ENCODE peak calls at places on chromosomes 7 and 10, in four cellular contexts. One of them, this sample, is unnamed.

GRCh38 chr7:129969881-129970446 is 17.2 kb upstream of the UBE2H start:
- DNase-seq in HepG2: no peak
- DNase-seq in A549: peak
- DNase-seq in H1: peak
- DNase-seq in this sample: peak

GRCh38 chr7:158374586-158374985 is 213.0 kb downstream of the PTPRN2 start:
- DNase-seq in HepG2: no peak
- DNase-seq in A549: no peak
- DNase-seq in H1: no peak
- DNase-seq in this sample: no peak

GRCh38 chr10:124450010-124450782 is at the start of gene NKX1-2:
- DNase-seq in HepG2: no peak
- DNase-seq in A549: no peak
- DNase-seq in H1: no peak
- DNase-seq in this sample: no peak

GRCh38 chr10:113550365-113550764 is 2.5 kb upstream of the HABP2 start:
- DNase-seq in HepG2: no peak
- DNase-seq in A549: no peak
- DNase-seq in H1: no peak
- DNase-seq in this sample: peak

GRCh38 chr7:149014309-149014708 is 14.0 kb downstream of the PDIA4 start:
- DNase-seq in HepG2: no peak
- DNase-seq in A549: no peak
- DNase-seq in H1: no peak
- DNase-seq in this sample: no peak

GRCh38 chr7:28729276-28729675 is 228.9 kb downstream of the TRIL start:
- DNase-seq in HepG2: no peak
- DNase-seq in A549: peak
- DNase-seq in H1: no peak
- DNase-seq in this sample: no peak

GRCh38 chr7:99129001-99129400 is 14.9 kb downstream of the SMURF1 start:
- DNase-seq in HepG2: no peak
- DNase-seq in A549: no peak
- DNase-seq in H1: no peak
- DNase-seq in this sample: no peak

GRCh38 chr7:3300221-3300650 is 816 bp upstream of the SDK1 start:
- DNase-seq in HepG2: peak
- DNase-seq in A549: peak
- DNase-seq in H1: no peak
- DNase-seq in this sample: no peak

GRCh38 chr10:93447970-93448369 is 34.2 kb downstream of the MYOF start:
- DNase-seq in HepG2: no peak
- DNase-seq in A549: no peak
- DNase-seq in H1: no peak
- DNase-seq in this sample: no peak

DNA sequence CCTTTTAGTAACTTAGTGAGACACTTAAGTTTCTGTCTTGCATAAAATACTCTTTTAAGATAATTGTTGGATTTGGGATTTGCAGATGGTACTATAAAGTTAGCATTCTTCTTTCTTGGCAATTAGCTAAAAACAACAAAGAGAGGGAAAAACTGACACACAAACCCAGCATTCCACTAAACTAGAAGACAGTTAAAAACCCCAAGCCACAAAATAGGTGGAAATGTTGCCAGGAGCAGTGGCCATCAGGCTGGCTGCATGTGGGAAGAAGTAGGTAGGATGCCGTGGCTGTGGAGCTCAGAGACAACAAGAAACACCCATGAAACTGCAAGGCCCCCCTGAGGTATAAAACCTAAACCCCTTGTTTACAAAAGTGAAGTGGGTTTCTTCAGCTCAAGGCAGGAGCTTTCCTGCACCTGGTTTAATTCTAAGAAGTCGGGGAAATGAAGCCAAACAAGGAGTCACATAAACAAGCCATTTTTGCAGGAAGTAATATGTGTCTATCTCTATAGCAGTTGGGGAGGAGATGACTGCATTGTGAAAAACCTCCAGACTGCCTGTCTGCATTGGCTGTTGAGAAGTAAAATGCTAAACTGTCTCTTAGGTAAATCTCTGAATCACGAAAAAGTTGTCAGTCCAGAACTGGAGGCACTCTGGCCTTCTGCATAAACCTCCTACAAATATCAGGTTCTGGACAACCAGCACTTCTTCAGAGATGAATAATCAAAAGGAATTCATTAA is 9.5 kb downstream of the RAB18 start:
- DNase-seq in HepG2: no peak
- DNase-seq in A549: no peak
- DNase-seq in H1: no peak
- DNase-seq in this sample: no peak
- TF ChIP-seq PHF8 in HepG2: no peak
- TF ChIP-seq PHF8 in A549: no peak
- TF ChIP-seq PHF8 in H1: no peak
- TF ChIP-seq PHF8 in this sample: no peak

DNA sequence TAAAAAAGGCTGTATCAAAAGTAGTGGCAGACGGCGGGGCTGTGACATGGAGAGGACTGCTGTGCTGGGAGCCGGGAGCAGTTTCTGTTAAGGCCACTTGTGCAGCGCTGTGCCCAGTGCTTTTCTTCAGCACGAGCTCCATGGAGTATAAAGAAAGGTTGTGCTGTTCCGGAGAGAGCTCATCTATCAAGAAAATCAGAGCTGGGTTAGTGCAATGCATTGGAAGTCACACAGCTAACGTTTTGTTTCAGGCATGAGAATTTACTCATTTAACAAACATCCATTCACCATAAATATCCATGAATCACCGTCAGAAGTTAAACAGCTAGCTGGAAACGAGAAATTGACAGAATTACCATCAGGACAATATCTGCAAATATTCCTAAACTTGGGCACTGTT is 61.9 kb downstream of the KIAA1549 start:
- DNase-seq in HepG2: no peak
- DNase-seq in A549: no peak
- DNase-seq in H1: no peak
- DNase-seq in this sample: no peak
- TF ChIP-seq PHF8 in HepG2: no peak
- TF ChIP-seq PHF8 in A549: no peak
- TF ChIP-seq PHF8 in H1: no peak
- TF ChIP-seq PHF8 in this sample: no peak

DNA sequence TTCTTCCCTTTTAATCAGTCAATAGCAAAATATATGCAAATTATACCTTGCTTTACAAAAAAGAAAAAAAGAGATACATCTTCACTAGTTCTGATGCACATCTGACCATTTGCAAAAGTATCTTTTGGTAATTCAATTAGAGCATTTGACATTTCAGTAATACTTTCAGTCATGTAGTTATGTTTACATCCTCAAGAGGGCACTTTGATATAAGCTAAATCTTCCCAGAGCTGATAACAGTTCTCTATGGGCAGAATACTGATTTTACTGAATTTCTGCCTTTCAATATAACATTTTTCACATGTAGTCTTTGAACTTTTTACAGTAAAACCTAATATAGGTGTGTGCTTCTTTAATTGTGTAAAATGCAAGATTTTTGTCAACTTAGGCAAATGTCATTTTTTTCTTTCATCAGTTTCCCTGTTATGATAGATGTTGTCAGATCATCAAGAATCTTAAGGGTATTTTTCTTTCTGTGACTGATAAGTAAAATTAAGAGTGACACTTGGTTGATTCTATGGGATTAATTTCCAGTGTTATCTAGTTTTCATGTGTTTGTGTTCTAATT is 703.5 kb upstream of the SEMA3D start:
- DNase-seq in HepG2: peak
- DNase-seq in A549: peak
- DNase-seq in H1: no peak
- DNase-seq in this sample: peak
- TF ChIP-seq PHF8 in HepG2: no peak
- TF ChIP-seq PHF8 in A549: no peak
- TF ChIP-seq PHF8 in H1: no peak
- TF ChIP-seq PHF8 in this sample: no peak

DNA sequence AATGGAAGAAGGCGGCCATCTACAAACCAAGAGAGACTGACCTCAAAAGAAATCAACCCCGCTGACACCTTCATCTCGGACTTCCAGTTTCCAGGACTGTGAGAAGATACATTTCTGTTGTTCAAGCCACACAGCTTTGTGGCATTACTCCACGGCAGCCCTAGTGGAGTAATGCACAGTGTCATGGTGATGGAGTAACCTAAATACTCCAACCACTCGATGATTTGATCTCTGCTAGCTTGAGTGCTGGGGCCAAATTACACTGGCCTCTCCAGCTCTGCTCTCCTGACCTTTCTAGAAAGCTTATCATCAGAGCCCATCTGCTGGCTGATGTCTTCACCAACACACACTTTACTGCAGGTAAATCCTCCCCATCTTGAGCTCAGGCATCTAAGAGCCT is 52.2 kb downstream of the GALNT17 start:
- DNase-seq in HepG2: no peak
- DNase-seq in A549: no peak
- DNase-seq in H1: no peak
- DNase-seq in this sample: peak
- TF ChIP-seq PHF8 in HepG2: no peak
- TF ChIP-seq PHF8 in A549: no peak
- TF ChIP-seq PHF8 in H1: no peak
- TF ChIP-seq PHF8 in this sample: no peak